ENCODE peak calls at places on chromosome 1, in ten cellular contexts. Q, T, H, X, A, R, Z, L, O and G are unnamed samples.

GRCh38 chr1:207863893-207864535 is 46.9 kb downstream of the CD34 start:
- DNase-seq in Q (no peak), A (peak), O (no peak), H (peak), X (peak), T (no peak), R (no peak), Z (no peak), L (no peak), G (no peak)

GRCh38 chr1:8077120-8077573 is 51.0 kb upstream of the ERRFI1 start:
- DNase-seq in Q (peak), Z (no peak), R (no peak), O (peak), L (no peak), H (no peak), X (no peak), A (no peak), T (peak), G (peak)

GRCh38 chr1:97685355-97685754 is 235.5 kb downstream of the DPYD start:
- DNase-seq in Z (no peak), H (no peak), R (no peak), A (no peak), O (no peak), Q (no peak), T (no peak), L (no peak), X (no peak), G (no peak)

GRCh38 chr1:180155202-180155682 is 573 bp downstream of the QSOX1 start:
- DNase-seq in L (no peak), H (no peak), R (peak), Q (no peak), Z (no peak), T (no peak), X (peak), O (peak), A (peak), G (peak)

GRCh38 chr1:181310560-181310959 is 172.8 kb upstream of the CACNA1E start:
- DNase-seq in Q (no peak), Z (no peak), L (no peak), X (no peak), T (no peak), H (no peak), R (no peak), A (no peak), O (no peak), G (no peak)

GRCh38 chr1:27372808-27373690 is 1.6 kb downstream of the FCN3 start:
- DNase-seq in H (no peak), L (no peak), R (no peak), O (peak), X (no peak), A (no peak), T (no peak), Z (no peak), Q (no peak), G (no peak)

GRCh38 chr1:227775841-227776240 is 39.6 kb upstream of the PRSS38 start:
- DNase-seq in O (no peak), H (no peak), R (no peak), T (no peak), A (no peak), Q (no peak), Z (no peak), X (no peak), L (no peak), G (no peak)

GRCh38 chr1:110464340-110464739 is 13.4 kb downstream of the PROK1 start:
- DNase-seq in L (peak), A (no peak), T (no peak), R (no peak), O (no peak), H (no peak), Z (no peak), Q (peak), X (no peak), G (peak)

GRCh38 chr1:190479028-190479427 is 1.4 kb upstream of the BRINP3 start:
- DNase-seq in R (no peak), H (no peak), A (no peak), Q (peak), O (no peak), X (no peak), L (no peak), Z (no peak), T (no peak), G (no peak)

GRCh38 chr1:234368320-234369032 is 4.8 kb upstream of the COA6 start:
- DNase-seq in R (peak), O (no peak), H (no peak), Z (no peak), L (no peak), A (no peak), T (no peak), Q (no peak), X (no peak), G (no peak)

GRCh38 chr1:20584890-20585289 is 4.0 kb upstream of the CDA start:
- DNase-seq in A (no peak), T (no peak), H (no peak), Q (peak), O (peak), Z (no peak), X (no peak), R (no peak), L (no peak), G (no peak)

GRCh38 chr1:58994664-58995063 is 210.8 kb upstream of the JUN start:
- DNase-seq in O (no peak), H (no peak), X (no peak), Z (no peak), Q (no peak), A (no peak), R (no peak), L (no peak), T (no peak), G (no peak)

GRCh38 chr1:159900755-159901335 is 880 bp upstream of the CFAP45 start:
- DNase-seq in R (no peak), H (no peak), Q (no peak), T (no peak), L (no peak), X (no peak), O (peak), A (no peak), Z (no peak), G (peak)